ENCODE peak calls at places on chromosomes 5 and 9, in eight cellular contexts. One of them, this sample, is unnamed.

GRCh38 chr9:132239518-132239917 is 77.7 kb downstream of the NTNG2 start:
- DNase-seq in transverse colon: no peak
- DNase-seq in HCT116: no peak
- DNase-seq in spleen: no peak
- DNase-seq in SK-N-SH: no peak
- DNase-seq in endothelial cell of umbilical vein: no peak
- DNase-seq in HepG2: no peak
- DNase-seq in stomach: no peak
- DNase-seq in this sample: no peak

GRCh38 chr5:32435416-32435815 is 9.1 kb downstream of the ZFR start:
- DNase-seq in transverse colon: no peak
- DNase-seq in HCT116: no peak
- DNase-seq in spleen: no peak
- DNase-seq in SK-N-SH: no peak
- DNase-seq in endothelial cell of umbilical vein: no peak
- DNase-seq in HepG2: no peak
- DNase-seq in stomach: no peak
- DNase-seq in this sample: no peak

GRCh38 chr5:80255425-80255751 is 460 bp downstream of the SERINC5 start:
- DNase-seq in transverse colon: peak
- DNase-seq in HCT116: no peak
- DNase-seq in spleen: no peak
- DNase-seq in SK-N-SH: no peak
- DNase-seq in endothelial cell of umbilical vein: no peak
- DNase-seq in HepG2: no peak
- DNase-seq in stomach: peak
- DNase-seq in this sample: peak

GRCh38 chr9:93171261-93171660 is 12.7 kb upstream of the WNK2 start:
- DNase-seq in transverse colon: no peak
- DNase-seq in HCT116: no peak
- DNase-seq in spleen: no peak
- DNase-seq in SK-N-SH: no peak
- DNase-seq in endothelial cell of umbilical vein: no peak
- DNase-seq in HepG2: no peak
- DNase-seq in stomach: no peak
- DNase-seq in this sample: no peak

GRCh38 chr9:98494852-98495251 is 213.9 kb downstream of the GABBR2 start:
- DNase-seq in transverse colon: no peak
- DNase-seq in HCT116: no peak
- DNase-seq in spleen: no peak
- DNase-seq in SK-N-SH: no peak
- DNase-seq in endothelial cell of umbilical vein: no peak
- DNase-seq in HepG2: no peak
- DNase-seq in stomach: no peak
- DNase-seq in this sample: no peak

GRCh38 chr5:1321576-1321975 is 23.3 kb downstream of the CLPTM1L start:
- DNase-seq in transverse colon: no peak
- DNase-seq in HCT116: no peak
- DNase-seq in spleen: peak
- DNase-seq in SK-N-SH: no peak
- DNase-seq in endothelial cell of umbilical vein: no peak
- DNase-seq in HepG2: no peak
- DNase-seq in stomach: no peak
- DNase-seq in this sample: peak

GRCh38 chr5:150141544-150142188 is 14.0 kb downstream of the PDGFRB start:
- DNase-seq in transverse colon: no peak
- DNase-seq in HCT116: no peak
- DNase-seq in spleen: no peak
- DNase-seq in SK-N-SH: no peak
- DNase-seq in endothelial cell of umbilical vein: no peak
- DNase-seq in HepG2: no peak
- DNase-seq in stomach: no peak
- DNase-seq in this sample: no peak

GRCh38 chr9:14399736-14400657 is 86.1 kb upstream of the NFIB start:
- DNase-seq in transverse colon: no peak
- DNase-seq in HCT116: no peak
- DNase-seq in spleen: no peak
- DNase-seq in SK-N-SH: no peak
- DNase-seq in endothelial cell of umbilical vein: no peak
- DNase-seq in HepG2: no peak
- DNase-seq in stomach: no peak
- DNase-seq in this sample: no peak

GRCh38 chr9:123637940-123638634 is 282.1 kb downstream of the CRB2 start:
- DNase-seq in transverse colon: peak
- DNase-seq in HCT116: no peak
- DNase-seq in spleen: no peak
- DNase-seq in SK-N-SH: no peak
- DNase-seq in endothelial cell of umbilical vein: peak
- DNase-seq in HepG2: no peak
- DNase-seq in stomach: no peak
- DNase-seq in this sample: no peak

GRCh38 chr5:35853652-35854051 is 3.0 kb upstream of the IL7R start:
- DNase-seq in transverse colon: peak
- DNase-seq in HCT116: no peak
- DNase-seq in spleen: no peak
- DNase-seq in SK-N-SH: no peak
- DNase-seq in endothelial cell of umbilical vein: no peak
- DNase-seq in HepG2: no peak
- DNase-seq in stomach: no peak
- DNase-seq in this sample: no peak

GRCh38 chr5:54518146-54519082 is 855 bp downstream of the SNX18 start:
- DNase-seq in transverse colon: peak
- DNase-seq in HCT116: no peak
- DNase-seq in spleen: peak
- DNase-seq in SK-N-SH: peak
- DNase-seq in endothelial cell of umbilical vein: peak
- DNase-seq in HepG2: no peak
- DNase-seq in stomach: peak
- DNase-seq in this sample: peak

GRCh38 chr5:132277971-132278964 is 15.9 kb upstream of the SLC22A4 start:
- DNase-seq in transverse colon: peak
- DNase-seq in HCT116: no peak
- DNase-seq in spleen: peak
- DNase-seq in SK-N-SH: no peak
- DNase-seq in endothelial cell of umbilical vein: no peak
- DNase-seq in HepG2: peak
- DNase-seq in stomach: no peak
- DNase-seq in this sample: peak

GRCh38 chr9:115106001-115106400 is 12.0 kb downstream of the TNC start:
- DNase-seq in transverse colon: no peak
- DNase-seq in HCT116: no peak
- DNase-seq in spleen: no peak
- DNase-seq in SK-N-SH: no peak
- DNase-seq in endothelial cell of umbilical vein: no peak
- DNase-seq in HepG2: peak
- DNase-seq in stomach: no peak
- DNase-seq in this sample: no peak

GRCh38 chr5:72561407-72561972 is 54.3 kb upstream of the ZNF366 start:
- DNase-seq in transverse colon: no peak
- DNase-seq in HCT116: no peak
- DNase-seq in spleen: no peak
- DNase-seq in SK-N-SH: no peak
- DNase-seq in endothelial cell of umbilical vein: peak
- DNase-seq in HepG2: no peak
- DNase-seq in stomach: no peak
- DNase-seq in this sample: no peak

GRCh38 chr5:59547731-59548130 is 345.8 kb downstream of the PDE4D start:
- DNase-seq in transverse colon: no peak
- DNase-seq in HCT116: no peak
- DNase-seq in spleen: no peak
- DNase-seq in SK-N-SH: no peak
- DNase-seq in endothelial cell of umbilical vein: no peak
- DNase-seq in HepG2: no peak
- DNase-seq in stomach: no peak
- DNase-seq in this sample: no peak

GRCh38 chr5:64206653-64207052 is 41.0 kb downstream of the RNF180 start:
- DNase-seq in transverse colon: no peak
- DNase-seq in HCT116: no peak
- DNase-seq in spleen: no peak
- DNase-seq in SK-N-SH: no peak
- DNase-seq in endothelial cell of umbilical vein: no peak
- DNase-seq in HepG2: no peak
- DNase-seq in stomach: no peak
- DNase-seq in this sample: no peak
- TF ChIP-seq POLR2AphosphoS5 in transverse colon: no peak
- TF ChIP-seq POLR2AphosphoS5 in HCT116: no peak
- TF ChIP-seq POLR2AphosphoS5 in spleen: no peak
- TF ChIP-seq POLR2AphosphoS5 in SK-N-SH: no peak
- TF ChIP-seq POLR2AphosphoS5 in endothelial cell of umbilical vein: no peak
- TF ChIP-seq POLR2AphosphoS5 in HepG2: no peak
- TF ChIP-seq POLR2AphosphoS5 in stomach: no peak
- TF ChIP-seq POLR2AphosphoS5 in this sample: no peak

DNA sequence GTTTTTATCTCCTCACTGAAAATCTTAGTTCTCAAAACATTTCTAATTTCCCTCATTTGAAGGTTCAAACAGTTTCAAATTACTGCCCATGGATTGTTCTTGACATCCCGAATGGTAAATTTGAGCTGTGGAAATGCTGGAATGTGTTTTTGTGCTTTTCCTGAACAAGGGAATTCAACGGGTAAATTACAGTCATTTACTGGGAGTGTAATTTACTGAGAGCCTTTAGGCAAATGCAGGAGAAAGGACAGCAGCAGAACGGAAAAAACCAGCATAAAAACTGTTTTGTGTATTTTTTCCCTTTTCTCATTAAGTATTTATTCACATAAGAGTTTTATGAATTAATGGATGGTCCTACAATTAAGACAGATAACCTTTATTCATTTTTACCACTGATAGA is 139.2 kb downstream of the PBX3 start:
- DNase-seq in transverse colon: no peak
- DNase-seq in HCT116: no peak
- DNase-seq in spleen: no peak
- DNase-seq in SK-N-SH: no peak
- DNase-seq in endothelial cell of umbilical vein: no peak
- DNase-seq in HepG2: no peak
- DNase-seq in stomach: no peak
- DNase-seq in this sample: no peak
- TF ChIP-seq POLR2AphosphoS5 in transverse colon: no peak
- TF ChIP-seq POLR2AphosphoS5 in HCT116: no peak
- TF ChIP-seq POLR2AphosphoS5 in spleen: no peak
- TF ChIP-seq POLR2AphosphoS5 in SK-N-SH: no peak
- TF ChIP-seq POLR2AphosphoS5 in endothelial cell of umbilical vein: no peak
- TF ChIP-seq POLR2AphosphoS5 in HepG2: no peak
- TF ChIP-seq POLR2AphosphoS5 in stomach: no peak
- TF ChIP-seq POLR2AphosphoS5 in this sample: no peak

GRCh38 chr9:77946969-77947368 is 84.6 kb downstream of the GNAQ start:
- DNase-seq in transverse colon: peak
- DNase-seq in HCT116: no peak
- DNase-seq in spleen: no peak
- DNase-seq in SK-N-SH: no peak
- DNase-seq in endothelial cell of umbilical vein: no peak
- DNase-seq in HepG2: no peak
- DNase-seq in stomach: peak
- DNase-seq in this sample: no peak
- TF ChIP-seq POLR2AphosphoS5 in transverse colon: peak
- TF ChIP-seq POLR2AphosphoS5 in HCT116: no peak
- TF ChIP-seq POLR2AphosphoS5 in spleen: no peak
- TF ChIP-seq POLR2AphosphoS5 in SK-N-SH: no peak
- TF ChIP-seq POLR2AphosphoS5 in endothelial cell of umbilical vein: no peak
- TF ChIP-seq POLR2AphosphoS5 in HepG2: no peak
- TF ChIP-seq POLR2AphosphoS5 in stomach: no peak
- TF ChIP-seq POLR2AphosphoS5 in this sample: no peak

GRCh38 chr9:127877566-127877998 is at the start of gene AK1:
- DNase-seq in transverse colon: peak
- DNase-seq in HCT116: no peak
- DNase-seq in spleen: peak
- DNase-seq in SK-N-SH: peak
- DNase-seq in endothelial cell of umbilical vein: peak
- DNase-seq in HepG2: no peak
- DNase-seq in stomach: peak
- DNase-seq in this sample: peak
- TF ChIP-seq POLR2AphosphoS5 in transverse colon: peak
- TF ChIP-seq POLR2AphosphoS5 in HCT116: peak
- TF ChIP-seq POLR2AphosphoS5 in spleen: peak
- TF ChIP-seq POLR2AphosphoS5 in SK-N-SH: peak
- TF ChIP-seq POLR2AphosphoS5 in endothelial cell of umbilical vein: peak
- TF ChIP-seq POLR2AphosphoS5 in HepG2: no peak
- TF ChIP-seq POLR2AphosphoS5 in stomach: peak
- TF ChIP-seq POLR2AphosphoS5 in this sample: peak

DNA sequence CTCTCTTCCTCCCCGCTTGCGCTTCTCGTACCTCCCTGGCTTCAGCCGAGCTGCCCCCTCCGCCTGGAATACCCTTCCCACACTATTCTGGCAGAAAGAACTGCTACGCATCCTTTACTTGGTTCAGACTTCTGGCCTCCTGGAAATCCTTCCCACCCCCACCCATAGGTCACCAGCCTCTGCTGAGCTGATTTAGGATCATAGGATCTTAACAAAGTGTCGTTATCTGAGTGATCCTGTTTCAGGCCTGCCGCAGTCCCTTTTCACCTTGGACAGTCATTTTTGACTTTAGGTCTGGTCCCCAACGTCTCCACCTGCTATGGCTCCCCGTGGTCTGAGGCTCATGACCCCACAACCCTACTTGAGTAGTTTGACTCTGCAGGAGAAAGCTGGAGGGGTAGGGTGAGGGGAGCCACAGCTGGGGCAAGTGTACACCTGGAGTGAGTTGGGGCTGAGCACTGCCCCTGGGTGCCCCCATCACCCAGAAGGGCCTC is 27.3 kb downstream of the EGR1 start:
- DNase-seq in transverse colon: no peak
- DNase-seq in HCT116: no peak
- DNase-seq in spleen: no peak
- DNase-seq in SK-N-SH: no peak
- DNase-seq in endothelial cell of umbilical vein: no peak
- DNase-seq in HepG2: no peak
- DNase-seq in stomach: no peak
- DNase-seq in this sample: no peak
- TF ChIP-seq POLR2AphosphoS5 in transverse colon: no peak
- TF ChIP-seq POLR2AphosphoS5 in HCT116: no peak
- TF ChIP-seq POLR2AphosphoS5 in spleen: no peak
- TF ChIP-seq POLR2AphosphoS5 in SK-N-SH: no peak
- TF ChIP-seq POLR2AphosphoS5 in endothelial cell of umbilical vein: no peak
- TF ChIP-seq POLR2AphosphoS5 in HepG2: no peak
- TF ChIP-seq POLR2AphosphoS5 in stomach: no peak
- TF ChIP-seq POLR2AphosphoS5 in this sample: no peak

DNA sequence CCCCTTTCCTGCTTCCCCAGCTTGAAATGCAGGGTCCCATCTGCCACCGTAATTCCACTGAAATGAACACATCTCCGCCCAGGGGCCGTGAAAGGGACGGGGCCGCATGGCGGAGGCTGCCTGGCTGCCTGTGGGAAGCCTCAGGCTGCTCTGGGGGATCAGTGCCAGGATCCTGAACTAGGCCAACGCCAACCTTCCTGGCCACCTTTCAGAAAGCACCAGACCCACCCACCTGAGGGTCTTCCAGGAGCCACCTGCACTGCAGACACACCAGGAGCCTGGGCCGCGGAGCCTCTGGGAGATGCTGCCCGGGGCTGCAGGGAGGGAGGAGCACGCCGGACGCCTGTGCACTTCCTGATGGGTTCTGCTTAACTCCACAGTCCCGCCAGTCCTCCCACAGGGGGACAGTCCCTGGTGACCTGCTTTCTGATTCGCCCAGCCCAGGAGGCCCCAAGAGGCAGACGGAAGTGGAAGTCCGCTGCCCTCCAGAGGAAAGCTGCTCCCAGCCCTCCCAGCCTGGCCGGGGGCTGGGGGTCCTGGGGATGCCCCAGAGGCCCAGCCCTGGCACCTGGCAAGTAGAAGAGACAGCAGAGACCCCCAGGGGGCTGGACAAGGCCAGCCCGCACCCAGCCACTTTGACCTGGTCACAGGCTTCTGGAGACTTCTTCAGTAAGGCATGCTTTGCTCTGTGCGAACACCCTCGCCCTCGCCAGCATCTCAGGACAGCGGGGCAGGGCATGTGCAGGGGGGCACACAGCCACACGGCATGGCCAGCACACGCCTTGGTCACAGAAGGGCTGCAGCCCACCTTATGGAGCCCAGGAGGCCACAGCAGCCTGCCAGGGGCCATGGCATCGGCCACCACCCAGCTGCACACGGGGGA is at the start of gene CARD9:
- DNase-seq in transverse colon: peak
- DNase-seq in HCT116: no peak
- DNase-seq in spleen: peak
- DNase-seq in SK-N-SH: peak
- DNase-seq in endothelial cell of umbilical vein: no peak
- DNase-seq in HepG2: peak
- DNase-seq in stomach: no peak
- DNase-seq in this sample: peak
- TF ChIP-seq POLR2AphosphoS5 in transverse colon: no peak
- TF ChIP-seq POLR2AphosphoS5 in HCT116: no peak
- TF ChIP-seq POLR2AphosphoS5 in spleen: peak
- TF ChIP-seq POLR2AphosphoS5 in SK-N-SH: no peak
- TF ChIP-seq POLR2AphosphoS5 in endothelial cell of umbilical vein: no peak
- TF ChIP-seq POLR2AphosphoS5 in HepG2: no peak
- TF ChIP-seq POLR2AphosphoS5 in stomach: no peak
- TF ChIP-seq POLR2AphosphoS5 in this sample: no peak

This sample was measured in sigmoid colon.